ENCODE peak calls at places on chromosomes 5 and 9, in eight cellular contexts. One of them, this sample, is unnamed.
A peak's percentile ranks its signal among the peaks of the same experiment; 100 is the strongest.

GRCh38 chr9:80874276-80874675 is 815.1 kb downstream of the TLE1 start:
- DNase-seq in H1: no peak
- DNase-seq in foreskin fibroblast: peak; percentile 71
- DNase-seq in fibroblast of the aortic adventitia: peak; percentile 50
- DNase-seq in endothelial cell: no peak
- DNase-seq in GM06990: no peak
- DNase-seq in HFFc6: peak; percentile 56
- DNase-seq in tibial artery: no peak
- DNase-seq in this sample: no peak

GRCh38 chr9:77605449-77606220 is 42.5 kb downstream of the GNA14 start:
- DNase-seq in fibroblast of the aortic adventitia: no peak
- DNase-seq in tibial artery: no peak
- DNase-seq in endothelial cell: no peak
- DNase-seq in HFFc6: no peak
- DNase-seq in foreskin fibroblast: no peak
- DNase-seq in H1: no peak
- DNase-seq in GM06990: no peak
- DNase-seq in this sample: no peak

GRCh38 chr9:113042884-113043657 is 13.5 kb downstream of the ZFP37 start:
- DNase-seq in tibial artery: no peak
- DNase-seq in fibroblast of the aortic adventitia: peak; percentile 6
- DNase-seq in endothelial cell: no peak
- DNase-seq in GM06990: no peak
- DNase-seq in HFFc6: no peak
- DNase-seq in foreskin fibroblast: no peak
- DNase-seq in H1: no peak
- DNase-seq in this sample: no peak

GRCh38 chr9:75087279-75087823 is 604 bp downstream of the NMRK1 start:
- DNase-seq in H1: no peak
- DNase-seq in fibroblast of the aortic adventitia: peak; percentile 62
- DNase-seq in HFFc6: peak; percentile 56
- DNase-seq in GM06990: peak; percentile 33
- DNase-seq in tibial artery: peak; percentile 74
- DNase-seq in foreskin fibroblast: peak; percentile 50
- DNase-seq in endothelial cell: no peak
- DNase-seq in this sample: no peak

GRCh38 chr5:134437340-134438267 is 25.9 kb upstream of the CDKN2AIPNL start:
- DNase-seq in endothelial cell: no peak
- DNase-seq in foreskin fibroblast: no peak
- DNase-seq in fibroblast of the aortic adventitia: peak; percentile 84
- DNase-seq in GM06990: no peak
- DNase-seq in H1: no peak
- DNase-seq in HFFc6: peak; percentile 67
- DNase-seq in tibial artery: no peak
- DNase-seq in this sample: no peak

GRCh38 chr5:173291722-173292658 is 36.2 kb downstream of the STC2 start:
- DNase-seq in endothelial cell: no peak
- DNase-seq in fibroblast of the aortic adventitia: peak; percentile 66
- DNase-seq in HFFc6: no peak
- DNase-seq in foreskin fibroblast: no peak
- DNase-seq in tibial artery: no peak
- DNase-seq in GM06990: no peak
- DNase-seq in H1: no peak
- DNase-seq in this sample: no peak

GRCh38 chr5:109324941-109325340 is 84.8 kb downstream of the PJA2 start:
- DNase-seq in foreskin fibroblast: no peak
- DNase-seq in fibroblast of the aortic adventitia: peak; percentile 59
- DNase-seq in HFFc6: no peak
- DNase-seq in endothelial cell: no peak
- DNase-seq in tibial artery: no peak
- DNase-seq in H1: no peak
- DNase-seq in GM06990: no peak
- DNase-seq in this sample: no peak

GRCh38 chr5:65059681-65060598 is 291.2 kb downstream of the CWC27 start:
- DNase-seq in HFFc6: peak; percentile 43
- DNase-seq in endothelial cell: no peak
- DNase-seq in foreskin fibroblast: peak; percentile 61
- DNase-seq in H1: no peak
- DNase-seq in tibial artery: no peak
- DNase-seq in GM06990: peak; percentile 64
- DNase-seq in fibroblast of the aortic adventitia: peak; percentile 57
- DNase-seq in this sample: no peak

GRCh38 chr5:170184007-170184687 is 48.6 kb upstream of the C5orf58 start:
- DNase-seq in endothelial cell: peak; percentile 85
- DNase-seq in GM06990: peak; percentile 33
- DNase-seq in tibial artery: no peak
- DNase-seq in H1: peak; percentile 90
- DNase-seq in fibroblast of the aortic adventitia: peak; percentile 63
- DNase-seq in HFFc6: peak; percentile 25
- DNase-seq in foreskin fibroblast: peak; percentile 26
- DNase-seq in this sample: peak; percentile 52

GRCh38 chr9:129665008-129665771 is at the start of gene PRRX2:
- DNase-seq in tibial artery: peak; percentile 81
- DNase-seq in fibroblast of the aortic adventitia: peak; percentile 58
- DNase-seq in H1: peak; percentile 75
- DNase-seq in endothelial cell: peak; percentile 51
- DNase-seq in foreskin fibroblast: peak; percentile 67
- DNase-seq in HFFc6: peak; percentile 51
- DNase-seq in GM06990: no peak
- DNase-seq in this sample: no peak

GRCh38 chr9:76215066-76215465 is 179.2 kb downstream of the RFK start:
- DNase-seq in tibial artery: no peak
- DNase-seq in H1: no peak
- DNase-seq in fibroblast of the aortic adventitia: peak; percentile 82
- DNase-seq in foreskin fibroblast: peak; percentile 87
- DNase-seq in HFFc6: peak; percentile 26
- DNase-seq in GM06990: no peak
- DNase-seq in endothelial cell: no peak
- DNase-seq in this sample: no peak

GRCh38 chr9:129467739-129468666 is 152.9 kb downstream of the C9orf50 start:
- DNase-seq in foreskin fibroblast: no peak
- DNase-seq in HFFc6: no peak
- DNase-seq in GM06990: no peak
- DNase-seq in endothelial cell: no peak
- DNase-seq in fibroblast of the aortic adventitia: no peak
- DNase-seq in H1: no peak
- DNase-seq in tibial artery: no peak
- DNase-seq in this sample: no peak

GRCh38 chr9:127869310-127870152 is 7.9 kb downstream of the AK1 start:
- DNase-seq in endothelial cell: peak; percentile 97
- DNase-seq in HFFc6: peak; percentile 76
- DNase-seq in GM06990: peak; percentile 74
- DNase-seq in foreskin fibroblast: peak; percentile 70
- DNase-seq in tibial artery: peak; percentile 93
- DNase-seq in H1: peak; percentile 98
- DNase-seq in fibroblast of the aortic adventitia: peak; percentile 78
- DNase-seq in this sample: peak; percentile 78

GRCh38 chr5:18745988-18746615 is 1111.8 kb downstream of the TAF11L14 start:
- DNase-seq in foreskin fibroblast: no peak
- DNase-seq in GM06990: peak; percentile 59
- DNase-seq in tibial artery: no peak
- DNase-seq in HFFc6: no peak
- DNase-seq in endothelial cell: no peak
- DNase-seq in H1: no peak
- DNase-seq in fibroblast of the aortic adventitia: peak; percentile 7
- DNase-seq in this sample: no peak

GRCh38 chr5:115589043-115589442 is 13.2 kb downstream of the TICAM2 start:
- DNase-seq in HFFc6: no peak
- DNase-seq in GM06990: no peak
- DNase-seq in tibial artery: no peak
- DNase-seq in H1: no peak
- DNase-seq in endothelial cell: no peak
- DNase-seq in foreskin fibroblast: no peak
- DNase-seq in fibroblast of the aortic adventitia: peak; percentile 27
- DNase-seq in this sample: no peak

GRCh38 chr5:151477106-151477505 is 29.7 kb downstream of the SLC36A1 start:
- DNase-seq in H1: no peak
- DNase-seq in fibroblast of the aortic adventitia: no peak
- DNase-seq in tibial artery: no peak
- DNase-seq in GM06990: no peak
- DNase-seq in HFFc6: peak; percentile 13
- DNase-seq in endothelial cell: no peak
- DNase-seq in foreskin fibroblast: peak; percentile 66
- DNase-seq in this sample: no peak

GRCh38 chr5:178590141-178590923 is at the start of gene COL23A1:
- DNase-seq in GM06990: peak; percentile 44
- DNase-seq in foreskin fibroblast: peak; percentile 37
- DNase-seq in HFFc6: no peak
- DNase-seq in H1: peak; percentile 83
- DNase-seq in endothelial cell: peak; percentile 73
- DNase-seq in fibroblast of the aortic adventitia: peak; percentile 37
- DNase-seq in tibial artery: peak; percentile 81
- DNase-seq in this sample: no peak
- TF ChIP-seq CTCF in GM06990: peak; percentile 75
- TF ChIP-seq CTCF in foreskin fibroblast: peak; percentile 58
- TF ChIP-seq CTCF in HFFc6: peak; percentile 65
- TF ChIP-seq CTCF in H1: peak; percentile 88
- TF ChIP-seq CTCF in endothelial cell: peak; percentile 73
- TF ChIP-seq CTCF in fibroblast of the aortic adventitia: peak; percentile 61
- TF ChIP-seq CTCF in tibial artery: peak; percentile 48
- TF ChIP-seq CTCF in this sample: no peak

DNA sequence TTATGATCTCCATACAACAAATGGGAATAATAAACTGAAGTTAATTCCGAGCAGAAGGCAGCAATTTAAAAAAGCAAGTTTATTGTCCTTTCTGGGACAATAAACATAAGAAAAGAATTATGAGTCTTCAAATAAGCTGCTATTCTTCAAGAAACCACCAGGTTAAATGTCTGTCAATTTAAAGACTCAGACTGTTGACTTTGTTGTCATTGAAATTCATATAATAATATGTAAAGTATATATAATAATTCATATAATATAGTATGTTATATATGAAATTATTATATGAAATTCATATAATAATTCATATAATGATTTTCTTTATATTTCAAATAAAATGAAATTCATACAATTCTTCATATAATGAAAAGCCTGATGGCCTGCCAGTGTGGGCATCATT is 497.5 kb upstream of the RGMB start:
- DNase-seq in tibial artery: no peak
- DNase-seq in foreskin fibroblast: no peak
- DNase-seq in H1: no peak
- DNase-seq in GM06990: no peak
- DNase-seq in endothelial cell: no peak
- DNase-seq in fibroblast of the aortic adventitia: no peak
- DNase-seq in HFFc6: no peak
- DNase-seq in this sample: no peak
- TF ChIP-seq CTCF in tibial artery: no peak
- TF ChIP-seq CTCF in foreskin fibroblast: no peak
- TF ChIP-seq CTCF in H1: no peak
- TF ChIP-seq CTCF in GM06990: no peak
- TF ChIP-seq CTCF in endothelial cell: peak; percentile 37
- TF ChIP-seq CTCF in fibroblast of the aortic adventitia: no peak
- TF ChIP-seq CTCF in HFFc6: peak; percentile 59
- TF ChIP-seq CTCF in this sample: no peak

DNA sequence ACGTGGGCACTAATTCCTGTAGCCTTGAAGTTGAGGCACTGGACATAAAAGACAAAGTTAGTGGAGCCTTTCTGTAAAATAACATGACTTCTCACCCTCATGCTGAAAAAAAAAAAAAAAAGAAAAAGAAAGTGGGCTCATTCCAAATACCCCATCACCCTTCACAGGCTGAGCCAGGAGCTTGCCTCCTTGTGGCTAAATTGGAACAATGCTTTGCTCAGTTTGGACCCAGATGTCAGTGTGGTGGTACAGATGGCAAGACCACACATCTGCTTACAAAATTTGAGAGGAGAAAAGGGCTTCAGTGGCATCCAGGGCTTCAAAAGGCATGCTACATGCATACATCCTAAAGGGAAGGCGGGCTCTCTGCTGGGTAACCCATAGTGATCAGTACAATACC is 342.8 kb downstream of the EBF1 start:
- DNase-seq in endothelial cell: no peak
- DNase-seq in H1: no peak
- DNase-seq in HFFc6: no peak
- DNase-seq in fibroblast of the aortic adventitia: peak; percentile 23
- DNase-seq in foreskin fibroblast: no peak
- DNase-seq in tibial artery: no peak
- DNase-seq in GM06990: no peak
- DNase-seq in this sample: no peak
- TF ChIP-seq CTCF in endothelial cell: no peak
- TF ChIP-seq CTCF in H1: peak; percentile 62
- TF ChIP-seq CTCF in HFFc6: no peak
- TF ChIP-seq CTCF in fibroblast of the aortic adventitia: peak; percentile 42
- TF ChIP-seq CTCF in foreskin fibroblast: no peak
- TF ChIP-seq CTCF in tibial artery: no peak
- TF ChIP-seq CTCF in GM06990: peak; percentile 29
- TF ChIP-seq CTCF in this sample: no peak

GRCh38 chr5:96112703-96113102 is 151.1 kb upstream of the ELL2 start:
- DNase-seq in GM06990: no peak
- DNase-seq in H1: no peak
- DNase-seq in foreskin fibroblast: no peak
- DNase-seq in endothelial cell: no peak
- DNase-seq in fibroblast of the aortic adventitia: no peak
- DNase-seq in tibial artery: no peak
- DNase-seq in HFFc6: no peak
- DNase-seq in this sample: no peak

GRCh38 chr5:96115467-96115812 is 153.8 kb upstream of the ELL2 start:
- DNase-seq in fibroblast of the aortic adventitia: no peak
- DNase-seq in GM06990: no peak
- DNase-seq in H1: no peak
- DNase-seq in foreskin fibroblast: no peak
- DNase-seq in tibial artery: no peak
- DNase-seq in HFFc6: no peak
- DNase-seq in endothelial cell: no peak
- DNase-seq in this sample: no peak

GRCh38 chr5:96114736-96115466 is 153.2 kb upstream of the ELL2 start:
- DNase-seq in foreskin fibroblast: peak; percentile 49
- DNase-seq in fibroblast of the aortic adventitia: peak; percentile 22
- DNase-seq in GM06990: no peak
- DNase-seq in tibial artery: no peak
- DNase-seq in endothelial cell: no peak
- DNase-seq in HFFc6: peak; percentile 46
- DNase-seq in H1: no peak
- DNase-seq in this sample: no peak

GRCh38 chr5:96112123-96112670 is 150.5 kb upstream of the ELL2 start:
- DNase-seq in H1: no peak
- DNase-seq in foreskin fibroblast: no peak
- DNase-seq in fibroblast of the aortic adventitia: no peak
- DNase-seq in GM06990: no peak
- DNase-seq in endothelial cell: no peak
- DNase-seq in HFFc6: no peak
- DNase-seq in tibial artery: no peak
- DNase-seq in this sample: no peak

DNA sequence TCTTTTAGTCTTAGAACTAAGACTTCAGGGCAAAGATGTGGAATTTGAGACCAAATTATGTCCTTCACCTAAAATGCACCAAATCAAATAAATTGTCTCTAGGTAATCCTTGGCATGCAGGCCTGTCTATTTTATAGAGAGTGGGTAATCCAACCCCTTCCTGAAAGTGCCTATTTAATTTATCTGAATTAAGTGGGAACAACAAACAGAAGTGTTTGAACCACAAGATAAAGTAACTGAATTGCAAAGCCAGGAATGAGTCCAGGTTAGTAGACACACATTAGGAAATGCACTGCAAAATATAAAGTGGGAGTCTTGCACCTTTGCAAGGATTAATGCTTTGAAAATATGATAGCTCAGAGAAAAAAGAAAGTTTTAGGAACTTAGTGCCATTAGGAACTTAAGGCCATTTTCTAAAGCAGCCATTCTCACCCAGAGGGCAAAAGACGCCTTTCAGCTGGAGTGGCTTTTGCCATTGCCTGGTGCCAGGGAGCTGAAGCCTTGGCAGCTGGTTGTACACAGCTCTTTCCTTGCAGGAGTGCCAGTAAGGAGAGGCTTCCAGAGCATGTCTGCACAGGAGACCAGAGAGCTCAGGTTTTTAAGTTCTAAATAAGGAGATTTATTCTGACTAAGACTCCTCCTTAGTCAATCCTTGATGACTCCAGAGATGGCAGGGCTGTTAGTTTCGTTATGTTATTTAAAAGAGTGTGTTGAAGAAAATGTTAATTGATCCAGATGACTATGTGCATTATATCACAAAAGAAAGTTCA is 151.7 kb upstream of the ELL2 start:
- DNase-seq in HFFc6: peak; percentile 11
- DNase-seq in foreskin fibroblast: no peak
- DNase-seq in tibial artery: peak; percentile 73
- DNase-seq in endothelial cell: no peak
- DNase-seq in GM06990: no peak
- DNase-seq in fibroblast of the aortic adventitia: no peak
- DNase-seq in H1: no peak
- DNase-seq in this sample: no peak
- TF ChIP-seq CTCF in HFFc6: no peak
- TF ChIP-seq CTCF in foreskin fibroblast: no peak
- TF ChIP-seq CTCF in tibial artery: no peak
- TF ChIP-seq CTCF in endothelial cell: no peak
- TF ChIP-seq CTCF in GM06990: no peak
- TF ChIP-seq CTCF in fibroblast of the aortic adventitia: no peak
- TF ChIP-seq CTCF in H1: no peak
- TF ChIP-seq CTCF in this sample: no peak